ENCODE peak calls at places on chromosomes 13 and 19, in five cellular contexts. T is Panc1, K is HCT116, D is OCI-LY7, U is cardiac muscle cell. O is an unnamed sample.

GRCh38 chr19:40129425-40129824 is 38.7 kb upstream of the ZNF780A start:
- DNase-seq in U (no peak), T (no peak), K (no peak), D (no peak), O (no peak)

GRCh38 chr19:18850560-18851375 is 19.0 kb downstream of the UPF1 start:
- DNase-seq in T (no peak), U (no peak), K (no peak), D (no peak), O (no peak)

GRCh38 chr19:38231918-38232317 is 7.9 kb upstream of the DPF1 start:
- DNase-seq in T (no peak), D (no peak), U (no peak), K (no peak), O (no peak)

GRCh38 chr19:42132030-42132628 is at the start of gene POU2F2:
- DNase-seq in T (no peak), D (peak; percentile 92), U (no peak), K (no peak), O (no peak)

GRCh38 chr13:30805132-30805537 is 69.8 kb downstream of the ALOX5AP start:
- DNase-seq in K (no peak), T (no peak), U (no peak), D (no peak), O (no peak)

GRCh38 chr13:37869506-37869755 is 141 bp downstream of the TRPC4 start:
- DNase-seq in T (no peak), U (peak; percentile 10), D (no peak), K (no peak), O (no peak)

GRCh38 chr19:51830263-51830662 is 35.3 kb downstream of the FPR3 start:
- DNase-seq in K (no peak), U (no peak), T (no peak), D (peak; percentile 5), O (no peak)

GRCh38 chr19:48556163-48556562 is 4.2 kb downstream of the SULT2B1 start:
- DNase-seq in T (no peak), U (no peak), K (no peak), D (no peak), O (no peak)

GRCh38 chr13:27622881-27623280 is 1.2 kb downstream of the POLR1D start:
- DNase-seq in D (peak; percentile 12), K (no peak), T (no peak), U (no peak), O (no peak)

GRCh38 chr19:49442354-49442753 is 1.0 kb upstream of the SLC17A7 start:
- DNase-seq in K (no peak), D (no peak), U (no peak), T (no peak), O (no peak)

GRCh38 chr13:43769552-43769951 is 17.2 kb downstream of the ENOX1 start:
- DNase-seq in D (no peak), K (no peak), U (no peak), T (no peak), O (no peak)

GRCh38 chr13:26771796-26772195 is 11.2 kb upstream of the GPR12 start:
- DNase-seq in K (no peak), T (no peak), D (no peak), U (no peak), O (no peak)

GRCh38 chr13:94550030-94550738 is 45.8 kb downstream of the TGDS start:
- DNase-seq in T (peak; percentile 5), K (no peak), D (no peak), U (no peak), O (no peak)

GRCh38 chr19:38692458-38693379 is 45.3 kb downstream of the ACTN4 start:
- DNase-seq in K (no peak), U (no peak), D (no peak), T (no peak), O (no peak)

GRCh38 chr19:48271531-48272151 is 1.8 kb downstream of the ZNF114 start:
- DNase-seq in T (no peak), D (peak; percentile 31), K (no peak), U (peak; percentile 61), O (no peak)

GRCh38 chr13:47976325-47976724 is 24.7 kb downstream of the SUCLA2 start:
- DNase-seq in U (no peak), D (no peak), K (no peak), T (no peak), O (no peak)

GRCh38 chr13:79508224-79508961 is 27.4 kb downstream of the NDFIP2 start:
- DNase-seq in T (no peak), U (no peak), K (no peak), D (no peak), O (no peak)

GRCh38 chr13:75454497-75454896 is 27.5 kb downstream of the TBC1D4 start:
- DNase-seq in U (no peak), K (no peak), D (no peak), T (no peak), O (no peak)

GRCh38 chr13:50844181-50844875 is 836 bp upstream of the DLEU7 start:
- DNase-seq in D (no peak), U (no peak), K (no peak), T (no peak), O (no peak)

GRCh38 chr19:38649305-38650179 is 2.1 kb downstream of the ACTN4 start:
- DNase-seq in K (no peak), T (no peak), D (no peak), U (no peak), O (no peak)

GRCh38 chr19:40143612-40144011 is 47.6 kb upstream of the MAP3K10 start:
- DNase-seq in K (no peak), D (peak; percentile 89), T (no peak), U (no peak), O (no peak)

GRCh38 chr13:41919741-41920487 is 41.0 kb downstream of the VWA8 start:
- DNase-seq in K (no peak), U (no peak), T (no peak), D (peak; percentile 73), O (no peak)

GRCh38 chr13:98239156-98240076 is 62.3 kb upstream of the RNF113B start:
- DNase-seq in T (no peak), K (no peak), U (no peak), D (no peak), O (no peak)

GRCh38 chr13:89361909-89362308 is 1690.7 kb downstream of the SLITRK5 start:
- DNase-seq in T (no peak), U (no peak), D (no peak), K (no peak), O (no peak)

GRCh38 chr13:98775844-98776598 is 23.5 kb upstream of the SLC15A1 start:
- DNase-seq in T (peak; percentile 24), K (peak; percentile 88), U (no peak), D (no peak), O (no peak)

GRCh38 chr13:27057817-27058216 is 113.8 kb downstream of the USP12 start:
- DNase-seq in T (no peak), D (no peak), U (no peak), K (no peak), O (no peak)

GRCh38 chr13:24202215-24202614 is 41.7 kb downstream of the SPATA13 start:
- DNase-seq in T (no peak), U (no peak), K (no peak), D (no peak), O (no peak)

DNA sequence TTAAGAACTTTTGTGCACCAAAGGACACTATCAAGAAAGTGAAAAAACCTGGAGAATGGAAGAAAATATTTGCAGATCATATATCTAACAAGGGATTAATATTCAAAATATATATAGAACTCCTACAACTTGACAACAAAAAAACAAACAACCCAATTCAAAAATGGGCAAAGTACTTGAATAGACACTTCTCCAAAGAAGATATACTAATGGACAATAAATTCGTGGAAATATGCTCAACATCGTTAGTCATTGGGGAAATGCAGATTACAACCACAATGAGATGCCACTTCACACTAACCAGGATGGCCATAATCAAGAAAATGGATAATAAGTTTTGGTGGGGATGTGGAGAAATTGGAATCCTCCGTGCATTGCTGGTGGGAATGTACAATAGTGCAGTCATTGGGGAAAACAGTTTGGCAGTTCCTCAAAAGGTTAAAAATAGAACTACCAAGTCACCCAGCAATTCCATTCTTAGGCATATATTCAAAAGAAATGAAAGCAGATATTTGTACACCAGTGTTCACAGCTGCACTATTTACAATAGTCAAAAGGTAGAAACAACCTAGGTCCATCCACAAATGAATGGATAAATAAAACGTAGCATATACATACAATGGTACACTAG is 2.2 kb upstream of the LSR start:
- DNase-seq in D (no peak), K (no peak), U (no peak), T (no peak), O (no peak)
- H3K4me3 ChIP-seq in D (peak overlapping the region; percentile 82), K (peak overlapping the region; percentile 98), U (no peak overlapping the region), T (no peak overlapping the region), O (no peak overlapping the region)

GRCh38 chr13:110239280-110240120 is 67.5 kb downstream of the COL4A1 start:
- DNase-seq in T (no peak), K (no peak), U (no peak), D (no peak), O (no peak)
- TF ChIP-seq CTCF in T (no peak), K (no peak), U (no peak), D (no peak), O (no peak)

GRCh38 chr13:106001443-106001842 is 534.0 kb downstream of the EFNB2 start:
- DNase-seq in K (no peak), T (no peak), D (no peak), U (no peak), O (no peak)
- H3K4me3 ChIP-seq in K (no peak overlapping the region), T (no peak overlapping the region), D (no peak overlapping the region), U (no peak overlapping the region), O (no peak overlapping the region)

GRCh38 chr19:55913643-55914268 is 18.4 kb downstream of the NLRP13 start:
- DNase-seq in D (peak; percentile 46), U (no peak), T (no peak), K (peak; percentile 13), O (no peak)
- TF ChIP-seq CTCF in D (peak; percentile 81), U (no peak), T (peak; percentile 86), K (peak; percentile 85), O (no peak)

GRCh38 chr19:35524181-35524838 is 3.8 kb downstream of the SBSN start:
- DNase-seq in K (no peak), U (peak; percentile 44), D (no peak), T (no peak), O (no peak)
- H3K4me3 ChIP-seq in K (no peak overlapping the region), U (no peak overlapping the region), D (no peak overlapping the region), T (no peak overlapping the region), O (no peak overlapping the region)

GRCh38 chr19:13959962-13960862 is 7.9 kb downstream of the DCAF15 start:
- DNase-seq in K (no peak), U (no peak), D (no peak), T (no peak), O (no peak)
- TF ChIP-seq CTCF in K (peak; percentile 44), U (peak; percentile 28), D (peak; percentile 43), T (peak; percentile 29), O (peak; percentile 48)

DNA sequence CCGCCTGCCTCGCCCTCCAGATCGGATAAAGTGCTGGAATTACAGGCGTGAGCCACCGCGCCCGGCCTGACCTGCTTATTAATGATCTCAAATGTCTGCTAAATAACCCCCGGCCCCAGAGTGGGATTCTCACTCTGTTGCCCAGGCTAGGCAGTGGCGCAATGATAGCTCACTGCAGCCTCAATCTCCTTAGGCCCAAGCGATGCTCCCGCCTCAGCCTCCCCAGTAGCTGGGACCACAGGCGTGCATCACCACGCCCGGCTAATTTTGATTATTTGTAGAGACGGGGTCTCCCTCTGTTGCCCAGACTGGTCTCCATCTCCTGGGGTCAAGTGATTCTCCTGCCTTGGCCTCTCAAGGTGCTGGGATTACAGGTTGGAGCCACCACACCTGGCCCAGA is 626 bp upstream of the ATP5F1D start:
- DNase-seq in D (no peak), U (no peak), K (no peak), T (no peak), O (no peak)
- H3K4me3 ChIP-seq in D (peak overlapping the region; percentile 89), U (peak overlapping the region; percentile 99), K (peak overlapping the region; percentile 89), T (peak overlapping the region; percentile 70), O (peak overlapping the region; percentile 75)

GRCh38 chr19:45931055-45931454 is 16.5 kb upstream of the NANOS2 start:
- DNase-seq in K (no peak), T (no peak), D (no peak), U (no peak), O (no peak)
- TF ChIP-seq CTCF in K (no peak), T (no peak), D (peak; percentile 22), U (no peak), O (no peak)